ENCODE peak calls at places on chromosome 9, in four cellular contexts. C is cardiac muscle cell, O is right cardiac atrium, G is SJSA1. H is an unnamed sample.

GRCh38 chr9:16029056-16029615 is 476.3 kb downstream of the CCDC171 start:
- DNase-seq in C (no peak), O (no peak), G (no peak), H (peak)

GRCh38 chr9:115636596-115636995 is 517.0 kb upstream of the PAPPA start:
- DNase-seq in O (no peak), G (no peak), C (no peak), H (no peak)

GRCh38 chr9:78026947-78027346 is 4.7 kb downstream of the GNAQ start:
- DNase-seq in C (no peak), G (no peak), O (no peak), H (no peak)

GRCh38 chr9:92633879-92634278 is 36.1 kb downstream of the IPPK start:
- DNase-seq in G (no peak), C (no peak), O (no peak), H (no peak)

GRCh38 chr9:12859704-12860251 is 85.0 kb downstream of the LURAP1L start:
- DNase-seq in G (peak), O (no peak), C (no peak), H (no peak)

GRCh38 chr9:19119801-19120440 is 7.4 kb downstream of the PLIN2 start:
- DNase-seq in G (no peak), O (no peak), C (no peak), H (no peak)

GRCh38 chr9:117768740-117769400 is 64.7 kb downstream of the TLR4 start:
- DNase-seq in C (no peak), O (no peak), G (no peak), H (peak)

GRCh38 chr9:82404484-82405280 is 416.1 kb downstream of the SPATA31D1 start:
- DNase-seq in O (no peak), C (peak), G (no peak), H (no peak)

GRCh38 chr9:131641618-131642495 is 96.5 kb downstream of the PRRT1B start:
- DNase-seq in C (no peak), O (peak), G (peak), H (no peak)

GRCh38 chr9:134707731-134708671 is 66.4 kb downstream of the COL5A1 start:
- DNase-seq in O (no peak), C (no peak), G (no peak), H (no peak)

GRCh38 chr9:134099123-134099761 is 31.4 kb upstream of the BRD3 start:
- DNase-seq in O (no peak), G (no peak), C (peak), H (peak)

GRCh38 chr9:27870404-27870803 is 297.1 kb upstream of the C9orf72 start:
- DNase-seq in O (no peak), C (no peak), G (no peak), H (no peak)

GRCh38 chr9:121651295-121652036 is at the start of gene DAB2IP:
- DNase-seq in O (peak), C (peak), G (no peak), H (no peak)

GRCh38 chr9:112699230-112699629 is 18.7 kb downstream of the INIP start:
- DNase-seq in O (no peak), C (no peak), G (no peak), H (no peak)

GRCh38 chr9:133761641-133762248 is 23.6 kb upstream of the SARDH start:
- DNase-seq in O (no peak), G (peak), C (no peak), H (no peak)

GRCh38 chr9:71758785-71759184 is 9.5 kb downstream of the CEMIP2 start:
- DNase-seq in C (no peak), G (no peak), O (no peak), H (peak)

GRCh38 chr9:129330711-129331279 is 152.7 kb upstream of the IER5L start:
- DNase-seq in O (no peak), G (no peak), C (no peak), H (no peak)

GRCh38 chr9:91908746-91909145 is 41.3 kb downstream of the ROR2 start:
- DNase-seq in O (no peak), G (no peak), C (no peak), H (peak)

GRCh38 chr9:122816163-122816867 is 12.1 kb downstream of the PDCL start:
- DNase-seq in C (no peak), G (no peak), O (peak), H (no peak)

GRCh38 chr9:130885422-130886375 is 10.9 kb downstream of the QRFP start:
- DNase-seq in G (no peak), O (no peak), C (no peak), H (no peak)

GRCh38 chr9:132288956-132289355 is 65.8 kb downstream of the SETX start:
- DNase-seq in G (no peak), C (peak), O (no peak), H (no peak)

GRCh38 chr9:98806394-98807069 is 938 bp upstream of the GALNT12 start:
- DNase-seq in G (no peak), C (no peak), O (no peak), H (no peak)

GRCh38 chr9:80485420-80485819 is 913.7 kb downstream of the TLE4 start:
- DNase-seq in C (no peak), G (no peak), O (no peak), H (no peak)

GRCh38 chr9:112411626-112412027 is 31.7 kb downstream of the HSDL2 start:
- DNase-seq in O (no peak), C (no peak), G (no peak), H (no peak)

GRCh38 chr9:69175488-69175872 is 1.4 kb downstream of the TJP2 start:
- DNase-seq in C (no peak), G (no peak), O (no peak), H (no peak)

GRCh38 chr9:131981116-131981847 is 98.4 kb downstream of the MED27 start:
- DNase-seq in G (no peak), C (no peak), O (no peak), H (no peak)

GRCh38 chr9:18658764-18659705 is 185.1 kb downstream of the ADAMTSL1 start:
- DNase-seq in C (no peak), O (no peak), G (no peak), H (no peak)

GRCh38 chr9:126532489-126532888 is 81.2 kb upstream of the LMX1B start:
- DNase-seq in O (no peak), G (no peak), C (no peak), H (no peak)

GRCh38 chr9:93686880-93687236 is 110.5 kb downstream of the PHF2 start:
- DNase-seq in G (peak), C (no peak), O (no peak), H (no peak)

GRCh38 chr9:22395585-22396205 is 50.9 kb upstream of the DMRTA1 start:
- DNase-seq in C (no peak), O (no peak), G (no peak), H (no peak)

GRCh38 chr9:35002623-35003022 is 13.1 kb downstream of the DNAJB5 start:
- DNase-seq in O (no peak), G (no peak), C (no peak), H (no peak)

GRCh38 chr9:105258225-105258737 is 13.8 kb downstream of the SLC44A1 start:
- DNase-seq in G (no peak), O (no peak), C (no peak), H (no peak)

GRCh38 chr9:118836891-118837290 is 532.3 kb downstream of the BRINP1 start:
- DNase-seq in G (no peak), C (no peak), O (no peak), H (no peak)

GRCh38 chr9:4718911-4719310 is 22.1 kb downstream of the AK3 start:
- DNase-seq in C (no peak), G (no peak), O (no peak), H (no peak)

GRCh38 chr9:68797116-68797515 is 92.1 kb downstream of the PIP5K1B start:
- DNase-seq in C (no peak), G (no peak), O (no peak), H (no peak)

GRCh38 chr9:69181908-69182353 is 7.9 kb downstream of the TJP2 start:
- DNase-seq in C (peak), G (no peak), O (no peak), H (no peak)

GRCh38 chr9:72843525-72844439 is 109.1 kb downstream of the ALDH1A1 start:
- DNase-seq in C (no peak), G (no peak), O (no peak), H (no peak)

GRCh38 chr9:114120192-114121014 is 21.3 kb upstream of the KIF12 start:
- DNase-seq in C (no peak), G (no peak), O (no peak), H (no peak)

GRCh38 chr9:21836437-21837161 is 34.2 kb downstream of the MTAP start:
- DNase-seq in O (no peak), G (peak), C (no peak), H (peak)

GRCh38 chr9:3516667-3517330 is 9.0 kb downstream of the RFX3 start:
- DNase-seq in G (no peak), C (no peak), O (no peak), H (no peak)

GRCh38 chr9:7794196-7794595 is 5.4 kb downstream of the DMAC1 start:
- DNase-seq in O (no peak), C (no peak), G (no peak), H (no peak)

GRCh38 chr9:7802666-7803065 is 3.1 kb upstream of the DMAC1 start:
- DNase-seq in O (no peak), C (no peak), G (no peak), H (no peak)

GRCh38 chr9:7799234-7799933 is at the start of gene DMAC1:
- DNase-seq in O (peak), C (peak), G (peak), H (peak)

GRCh38 chr9:7799934-7800285 is 332 bp upstream of the DMAC1 start:
- DNase-seq in C (no peak), G (no peak), O (no peak), H (no peak)
- H3K4me3 ChIP-seq in C (peak), G (peak), O (peak), H (peak)

DNA sequence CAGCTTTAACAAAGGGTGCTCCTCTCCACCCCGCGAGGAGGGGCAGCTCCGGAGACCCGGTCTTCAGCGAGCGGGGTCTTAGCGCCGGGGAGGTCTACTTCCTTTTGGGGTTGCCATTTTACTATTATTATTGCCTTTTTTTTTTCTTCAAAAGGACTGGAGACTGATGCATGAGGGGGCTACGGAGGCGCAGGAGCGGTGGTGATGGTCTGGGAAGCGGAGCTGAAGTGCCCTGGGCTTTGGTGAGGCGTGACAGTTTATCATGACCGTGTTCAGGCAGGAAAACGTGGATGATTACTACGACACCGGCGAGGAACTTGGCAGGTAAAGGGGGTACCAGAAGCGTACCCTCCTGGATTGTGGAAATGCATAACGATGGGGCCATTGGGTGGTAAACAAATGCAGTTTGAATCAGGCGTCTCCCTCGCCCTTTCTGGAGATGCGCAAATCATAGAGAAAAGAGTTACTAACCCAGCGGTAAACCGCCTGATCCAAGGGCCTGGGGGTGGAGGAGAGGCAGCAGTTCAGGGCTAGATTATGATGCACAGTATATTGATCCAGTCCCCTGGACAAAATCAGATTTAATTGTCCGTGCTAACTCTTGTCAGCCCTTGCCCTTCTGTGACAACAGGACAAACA is 1.3 kb downstream of the DAPK1 start:
- DNase-seq in G (no peak), O (no peak), C (peak), H (no peak)
- H3K4me3 ChIP-seq in G (peak), O (peak), C (peak), H (peak)

GRCh38 chr9:32351845-32352244 is 32.6 kb upstream of the ACO1 start:
- DNase-seq in C (peak), O (no peak), G (no peak), H (no peak)
- H3K4me3 ChIP-seq in C (no peak), O (no peak), G (no peak), H (no peak)

DNA sequence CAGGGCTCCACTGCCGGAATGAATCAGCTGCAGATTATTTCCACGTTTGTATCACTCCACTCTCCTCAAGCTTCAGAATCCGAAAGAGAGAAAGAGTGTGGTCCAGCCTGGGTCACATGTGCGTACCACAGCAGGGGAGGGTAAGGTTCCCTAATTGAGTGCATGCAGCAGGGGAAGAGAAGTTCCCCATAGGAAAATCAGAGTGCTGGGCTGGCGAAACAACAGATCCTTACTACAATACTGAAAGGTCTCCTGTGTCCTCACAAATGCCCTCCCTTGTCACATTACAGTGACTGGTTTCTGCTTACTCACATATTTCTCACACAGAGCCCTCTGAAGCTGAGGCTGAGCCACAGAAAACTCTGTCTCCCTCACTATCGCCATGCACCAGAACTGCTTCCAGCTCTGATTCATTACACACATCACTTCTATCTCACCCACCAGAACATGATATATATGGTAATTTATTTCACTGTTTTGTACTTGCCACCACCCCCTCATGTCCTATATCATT is 532.2 kb upstream of the TUSC1 start:
- DNase-seq in O (no peak), C (no peak), G (no peak), H (no peak)
- H3K4me3 ChIP-seq in O (no peak), C (no peak), G (no peak), H (no peak)

GRCh38 chr9:128125575-128126354 is 1.8 kb downstream of the PTGES2 start:
- DNase-seq in C (no peak), O (peak), G (no peak), H (no peak)
- H3K4me3 ChIP-seq in C (peak), O (no peak), G (no peak), H (peak)

DNA sequence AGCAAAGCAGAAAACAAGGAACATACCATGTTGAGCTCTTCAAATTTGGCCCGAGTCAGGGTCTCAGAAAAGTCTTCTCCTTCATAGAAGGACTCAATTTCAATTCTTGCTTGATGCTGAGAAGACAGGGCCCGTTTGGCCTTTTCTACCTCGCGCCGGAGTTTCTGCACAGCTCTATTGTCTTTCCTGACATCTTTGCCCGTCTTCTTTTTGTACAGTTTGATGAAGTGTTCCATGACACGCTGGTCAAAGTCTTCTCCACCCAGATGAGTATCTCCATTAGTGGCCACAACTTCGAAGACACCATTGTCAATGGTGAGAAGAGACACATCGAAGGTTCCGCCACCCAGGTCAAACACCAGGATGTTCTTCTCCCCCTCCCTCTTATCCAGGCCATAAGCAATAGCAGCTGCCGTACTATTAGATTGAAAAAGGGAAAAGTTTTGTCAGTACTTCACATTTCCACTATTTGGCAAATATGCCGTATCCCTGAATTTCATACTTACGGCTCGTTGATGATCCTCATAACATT is 2.2 kb downstream of the HSPA5 start:
- DNase-seq in G (no peak), O (no peak), C (no peak), H (no peak)
- H3K4me3 ChIP-seq in G (peak), O (peak), C (peak), H (peak)

DNA sequence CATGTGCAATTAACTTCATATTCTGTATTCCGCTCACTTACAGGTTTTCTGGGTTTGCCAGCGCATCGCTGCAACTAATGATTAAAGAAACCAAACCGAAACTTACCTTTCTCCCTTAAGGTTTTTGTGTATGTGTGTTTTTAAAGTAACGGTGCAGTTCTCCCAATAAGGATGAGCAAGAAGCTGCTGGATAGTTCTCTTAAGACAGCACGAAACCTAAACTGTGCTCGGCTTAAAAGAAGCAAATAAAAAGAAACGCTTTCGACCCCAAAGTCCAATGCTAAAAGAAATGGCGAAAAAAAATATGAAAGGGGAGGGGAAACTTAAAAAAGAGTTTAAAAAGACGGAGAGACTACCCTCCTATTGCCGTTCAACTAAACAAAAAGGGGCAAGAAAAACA is 340 bp downstream of the ELAVL2 start:
- DNase-seq in G (no peak), O (no peak), C (no peak), H (no peak)
- H3K4me3 ChIP-seq in G (peak), O (peak), C (peak), H (no peak)

GRCh38 chr9:136281421-136282271 is 22.2 kb downstream of the CCDC187 start:
- DNase-seq in O (no peak), C (no peak), G (no peak), H (no peak)

GRCh38 chr9:136284311-136284710 is 19.6 kb downstream of the CCDC187 start:
- DNase-seq in G (no peak), O (peak), C (no peak), H (no peak)

GRCh38 chr9:136282272-136282861 is 21.5 kb downstream of the CCDC187 start:
- DNase-seq in C (no peak), O (no peak), G (no peak), H (no peak)

GRCh38 chr9:136284951-136285350 is 18.9 kb downstream of the CCDC187 start:
- DNase-seq in O (no peak), G (no peak), C (no peak), H (no peak)

DNA sequence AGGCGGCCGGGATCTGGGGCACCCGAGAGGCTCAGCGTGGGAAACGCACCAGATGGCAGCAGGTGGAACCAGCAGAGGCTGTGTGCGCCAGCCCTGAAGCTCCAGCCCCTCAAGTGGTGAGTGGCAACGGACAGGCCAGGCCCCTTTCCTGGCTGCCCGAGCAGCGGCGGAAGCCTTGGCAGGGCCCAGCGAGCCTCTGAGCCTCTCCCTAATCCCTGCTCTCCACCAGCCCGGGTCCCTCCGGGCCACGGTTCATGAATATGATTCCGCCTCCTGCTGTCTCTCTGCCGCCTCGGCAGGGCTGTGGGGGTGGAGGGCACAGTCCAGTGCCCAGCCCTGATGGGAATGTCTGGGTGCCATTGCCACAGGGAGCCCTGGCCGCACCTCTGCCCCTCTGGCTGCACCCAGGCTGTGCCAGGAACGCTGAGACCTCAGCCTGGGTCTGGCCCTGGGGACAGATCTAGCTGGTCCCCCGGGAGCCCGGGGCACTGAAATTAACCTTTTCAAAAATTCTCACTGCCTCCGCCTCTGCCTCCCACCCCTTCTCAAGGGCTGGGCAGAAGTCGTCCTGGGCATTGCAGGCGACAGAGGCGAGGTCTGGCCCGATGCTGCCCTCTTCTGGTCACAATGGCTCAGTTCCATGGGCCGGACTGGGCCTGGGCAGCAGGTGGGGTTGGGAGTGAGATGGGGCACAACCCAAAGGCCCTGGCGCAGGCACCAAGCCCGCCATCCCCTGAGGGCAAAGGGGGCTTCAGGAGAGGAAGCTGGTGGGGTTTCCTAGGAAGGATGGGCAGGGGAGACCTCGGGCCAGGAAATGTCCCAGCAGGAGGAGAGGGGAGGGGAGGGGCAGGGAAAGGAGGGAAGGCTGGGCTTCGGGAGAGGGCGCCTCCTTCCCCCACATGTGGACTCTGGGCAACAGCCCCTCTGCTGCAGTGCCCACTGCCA is 20.3 kb downstream of the CCDC187 start:
- DNase-seq in C (peak), O (peak), G (peak), H (peak)
- H3K4me3 ChIP-seq in C (no peak), O (no peak), G (no peak), H (no peak)

H was measured in HFF-Myc.